ENCODE peak calls at places on chromosome 5, in seven cellular contexts. Z is neuronal stem cell, E is mesendoderm, O is H9, M is mesenchymal stem cell, N is trophoblast cell, F is H1. Q is an unnamed sample.

GRCh38 chr5:169762338-169763095 is 125.4 kb downstream of the DOCK2 start:
- DNase-seq in M (peak; percentile 43), E (peak; percentile 49), Z (no peak), N (peak; percentile 62), O (no peak), F (no peak), Q (peak; percentile 64)

GRCh38 chr5:136330353-136330913 is 34.9 kb downstream of the TRPC7 start:
- DNase-seq in O (no peak), M (no peak), F (no peak), N (no peak), E (no peak), Z (no peak), Q (no peak)

GRCh38 chr5:84564311-84564710 is 179.6 kb upstream of the EDIL3 start:
- DNase-seq in M (peak; percentile 6), N (no peak), Z (no peak), F (no peak), E (no peak), O (no peak), Q (peak; percentile 33)

GRCh38 chr5:31194892-31195291 is 1.4 kb downstream of the CDH6 start:
- DNase-seq in E (no peak), O (no peak), F (no peak), N (no peak), M (no peak), Z (no peak), Q (peak; percentile 27)

GRCh38 chr5:172683696-172684464 is 42.8 kb downstream of the NEURL1B start:
- DNase-seq in Z (no peak), N (no peak), E (peak; percentile 51), M (no peak), O (peak; percentile 68), F (peak; percentile 67), Q (no peak)

GRCh38 chr5:67997892-67998457 is 217.6 kb upstream of the PIK3R1 start:
- DNase-seq in N (no peak), F (no peak), E (no peak), Z (no peak), M (no peak), O (no peak), Q (no peak)

GRCh38 chr5:9168791-9169611 is 376.9 kb downstream of the SEMA5A start:
- DNase-seq in M (no peak), E (no peak), F (no peak), N (no peak), Z (no peak), O (no peak), Q (peak; percentile 25)

GRCh38 chr5:102314328-102314727 is 18.2 kb upstream of the SLCO4C1 start:
- DNase-seq in Z (no peak), E (no peak), N (no peak), O (no peak), M (no peak), F (no peak), Q (no peak)

GRCh38 chr5:154945695-154946301 is 4.9 kb downstream of the MRPL22 start:
- DNase-seq in N (peak; percentile 45), Z (no peak), E (no peak), F (no peak), M (peak; percentile 34), O (no peak), Q (peak; percentile 28)

GRCh38 chr5:121158433-121158832 is 693.2 kb upstream of the FTMT start:
- DNase-seq in O (no peak), M (no peak), N (no peak), Z (no peak), F (no peak), E (no peak), Q (no peak)

GRCh38 chr5:170216262-170216864 is 16.4 kb upstream of the C5orf58 start:
- DNase-seq in F (no peak), N (peak; percentile 41), M (peak; percentile 68), O (no peak), E (peak; percentile 75), Z (no peak), Q (peak; percentile 36)

GRCh38 chr5:122924203-122924602 is 78.8 kb downstream of the SNX24 start:
- DNase-seq in E (no peak), Z (no peak), F (no peak), M (peak; percentile 51), O (no peak), N (no peak), Q (peak; percentile 39)

GRCh38 chr5:109743770-109744212 is 54.1 kb downstream of the MAN2A1 start:
- DNase-seq in F (no peak), M (peak; percentile 98), O (no peak), E (peak; percentile 99), Z (no peak), N (peak; percentile 98), Q (peak; percentile 95)

GRCh38 chr5:1320436-1321344 is 24.2 kb downstream of the CLPTM1L start:
- DNase-seq in F (no peak), Z (no peak), O (peak; percentile 17), N (no peak), E (no peak), M (no peak), Q (no peak)

GRCh38 chr5:79971156-79971555 is 19.9 kb downstream of the MTX3 start:
- DNase-seq in E (no peak), M (no peak), N (no peak), F (no peak), Z (no peak), O (no peak), Q (peak; percentile 88)

GRCh38 chr5:10838038-10838437 is 77.0 kb upstream of the DAP start:
- DNase-seq in E (no peak), N (no peak), O (no peak), F (no peak), Z (no peak), M (no peak), Q (peak; percentile 47)

GRCh38 chr5:72503888-72504491 is 3.2 kb downstream of the ZNF366 start:
- DNase-seq in O (no peak), E (peak; percentile 34), N (peak; percentile 42), M (peak; percentile 58), Z (no peak), F (no peak), Q (peak; percentile 44)

GRCh38 chr5:93607367-93608258 is 24.6 kb downstream of the NR2F1 start:
- DNase-seq in O (peak; percentile 83), F (peak; percentile 76), N (peak; percentile 64), E (peak; percentile 93), Z (no peak), M (peak; percentile 78), Q (peak; percentile 89)

GRCh38 chr5:177023247-177023703 is 779 bp downstream of the ZNF346 start:
- DNase-seq in E (peak; percentile 31), O (no peak), N (no peak), F (no peak), Z (peak; percentile 20), M (peak; percentile 38), Q (peak; percentile 16)

GRCh38 chr5:95924720-95925119 is 36.9 kb downstream of the ELL2 start:
- DNase-seq in M (peak; percentile 88), F (no peak), E (no peak), N (peak; percentile 31), O (no peak), Z (no peak), Q (peak; percentile 60)

GRCh38 chr5:9343146-9343850 is 202.6 kb downstream of the SEMA5A start:
- DNase-seq in F (no peak), O (no peak), E (peak; percentile 41), Z (no peak), M (peak; percentile 61), N (peak; percentile 38), Q (peak; percentile 64)

GRCh38 chr5:115363879-115364278 is 67.4 kb upstream of the CCDC112 start:
- DNase-seq in Z (no peak), E (no peak), F (no peak), N (no peak), O (no peak), M (no peak), Q (no peak)

GRCh38 chr5:40736103-40736875 is 19.5 kb downstream of the TTC33 start:
- DNase-seq in F (no peak), O (no peak), N (peak; percentile 87), M (peak; percentile 72), E (peak; percentile 59), Z (peak; percentile 27), Q (peak; percentile 74)

GRCh38 chr5:178114325-178115135 is 1.2 kb downstream of the N4BP3 start:
- DNase-seq in Z (peak; percentile 40), F (no peak), N (peak; percentile 92), M (no peak), O (no peak), E (peak; percentile 67), Q (no peak)

DNA sequence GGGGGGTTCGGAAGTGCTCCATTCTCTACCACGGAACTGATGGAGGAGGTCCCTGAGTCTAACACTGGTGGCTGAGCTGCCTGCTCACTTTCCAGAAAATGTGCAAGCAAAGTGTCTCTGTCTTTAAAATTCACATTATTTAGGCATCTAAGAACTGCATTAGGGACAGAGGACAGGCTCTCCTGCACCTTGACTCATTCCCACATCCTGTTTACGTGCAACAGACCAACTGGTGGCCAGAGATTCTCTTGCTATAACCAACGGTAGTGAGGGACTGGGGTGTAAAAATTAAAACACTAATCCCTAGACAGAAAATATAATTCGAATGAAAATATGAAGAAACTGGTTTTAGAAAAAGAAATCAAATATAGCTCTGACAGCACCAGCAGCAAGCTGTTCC is 320.9 kb downstream of the IRX2 start:
- DNase-seq in Z (no peak), O (no peak), F (no peak), E (no peak), N (no peak), M (no peak), Q (no peak)
- H2BK5ac ChIP-seq in Z (no peak overlapping the region), O (no peak overlapping the region), F (no peak overlapping the region), E (no peak overlapping the region), N (no peak overlapping the region), M (no peak overlapping the region), Q (no peak overlapping the region)

GRCh38 chr5:26986985-26987384 is 51.4 kb downstream of the CDH9 start:
- DNase-seq in F (no peak), E (no peak), Z (no peak), N (no peak), M (no peak), O (no peak), Q (no peak)

DNA sequence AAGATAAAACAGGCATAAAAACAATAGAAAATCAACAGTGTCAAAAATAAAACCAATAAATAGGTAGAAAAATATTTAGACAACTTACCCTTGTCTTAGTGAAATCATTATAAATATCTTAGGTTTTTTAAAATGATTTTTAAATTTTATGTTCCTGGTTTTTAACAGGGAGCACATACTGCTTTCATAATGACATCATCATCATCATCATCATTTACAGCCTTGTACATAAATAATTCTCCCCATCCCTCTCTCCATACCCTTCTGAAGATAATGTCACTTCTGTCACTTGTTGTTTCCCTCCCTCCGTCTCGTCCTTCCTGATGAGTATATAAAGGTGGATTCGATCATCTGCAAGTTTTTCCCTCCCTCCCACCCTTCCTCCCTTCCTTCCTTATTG is 56.6 kb downstream of the CDH9 start:
- DNase-seq in O (no peak), N (no peak), E (no peak), F (no peak), Z (no peak), M (no peak), Q (no peak)
- H2AK5ac ChIP-seq in O (no peak overlapping the region), N (no peak overlapping the region), E (no peak overlapping the region), F (no peak overlapping the region), Z (no peak overlapping the region), M (no peak overlapping the region), Q (no peak overlapping the region)

GRCh38 chr5:116395178-116395577 is 179.4 kb downstream of the SEMA6A start:
- DNase-seq in E (no peak), N (no peak), Z (no peak), M (no peak), F (no peak), O (no peak), Q (no peak)
- H2BK5ac ChIP-seq in E (no peak overlapping the region), N (no peak overlapping the region), Z (no peak overlapping the region), M (no peak overlapping the region), F (peak overlapping the region; percentile 40), O (no peak overlapping the region), Q (no peak overlapping the region)

DNA sequence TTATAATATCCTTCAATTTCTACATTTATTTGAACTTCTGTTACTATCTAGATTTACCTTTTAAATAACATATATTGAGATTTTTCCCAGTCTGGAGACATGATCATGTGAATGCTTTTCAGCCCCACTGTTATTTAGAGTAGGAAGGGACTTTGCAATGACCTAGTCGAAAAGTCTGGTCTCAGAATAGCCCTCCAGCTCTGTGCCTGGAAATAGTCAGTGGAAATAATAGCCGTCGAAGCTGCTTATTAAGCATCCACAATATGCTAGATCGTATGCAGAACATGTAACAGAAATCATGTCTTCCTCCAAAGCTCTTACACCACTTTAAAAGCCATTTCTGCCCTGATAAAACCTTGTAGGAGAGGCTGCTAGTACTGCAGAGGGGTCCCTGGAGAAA is 2.4 kb upstream of the FGF1 start:
- DNase-seq in F (no peak), O (no peak), M (no peak), Z (no peak), E (no peak), N (no peak), Q (no peak)
- H2AK5ac ChIP-seq in F (no peak overlapping the region), O (no peak overlapping the region), M (no peak overlapping the region), Z (no peak overlapping the region), E (no peak overlapping the region), N (no peak overlapping the region), Q (no peak overlapping the region)

Q was measured in IMR-90.